ENCODE peak calls at places on chromosome 13, in ten cellular contexts. N, W, K, G, J, M, L, Z, E and I are unnamed samples.

GRCh38 chr13:21568854-21569253 is 35.1 kb downstream of the MICU2 start:
- DNase-seq in N (no peak), W (no peak), K (no peak), G (no peak), J (no peak), M (no peak), L (no peak), Z (no peak), E (no peak), I (no peak)

GRCh38 chr13:75549262-75550158 is at the start of gene UCHL3:
- DNase-seq in N (peak; percentile 89), W (peak; percentile 95), K (peak; percentile 85), G (peak; percentile 95), J (peak; percentile 88), M (peak; percentile 98), L (peak; percentile 96), Z (peak; percentile 96), E (peak; percentile 98), I (peak; percentile 75)

GRCh38 chr13:35851238-35851814 is 279.9 kb downstream of the DCLK1 start:
- DNase-seq in N (no peak), W (no peak), K (no peak), G (no peak), J (no peak), M (no peak), L (no peak), Z (no peak), E (no peak), I (no peak)

GRCh38 chr13:105153626-105154025 is 1381.8 kb downstream of the EFNB2 start:
- DNase-seq in N (no peak), W (no peak), K (no peak), G (no peak), J (no peak), M (no peak), L (no peak), Z (no peak), E (no peak), I (no peak)

GRCh38 chr13:46535822-46536221 is 17.1 kb upstream of the LRCH1 start:
- DNase-seq in N (no peak), W (no peak), K (no peak), G (no peak), J (no peak), M (no peak), L (no peak), Z (no peak), E (no peak), I (no peak)

GRCh38 chr13:100269837-100270236 is 180.9 kb downstream of the PCCA start:
- DNase-seq in N (no peak), W (peak; percentile 73), K (peak; percentile 49), G (no peak), J (no peak), M (peak; percentile 78), L (no peak), Z (no peak), E (no peak), I (peak; percentile 12)

GRCh38 chr13:100533588-100534041 is 55.0 kb downstream of the GGACT start:
- DNase-seq in N (no peak), W (no peak), K (no peak), G (no peak), J (no peak), M (no peak), L (no peak), Z (no peak), E (no peak), I (no peak)

GRCh38 chr13:75302031-75302430 is 179.9 kb downstream of the TBC1D4 start:
- DNase-seq in N (no peak), W (no peak), K (no peak), G (no peak), J (no peak), M (peak; percentile 51), L (no peak), Z (no peak), E (no peak), I (no peak)

GRCh38 chr13:96849091-96849490 is 145.2 kb downstream of the OXGR1 start:
- DNase-seq in N (no peak), W (no peak), K (no peak), G (no peak), J (no peak), M (no peak), L (no peak), Z (no peak), E (no peak), I (no peak)

GRCh38 chr13:86591862-86592261 is 792.6 kb upstream of the SLITRK6 start:
- DNase-seq in N (no peak), W (no peak), K (no peak), G (no peak), J (no peak), M (no peak), L (no peak), Z (no peak), E (no peak), I (no peak)

GRCh38 chr13:80303225-80303811 is 37.6 kb downstream of the SPRY2 start:
- DNase-seq in N (no peak), W (no peak), K (no peak), G (no peak), J (no peak), M (no peak), L (no peak), Z (no peak), E (no peak), I (no peak)

GRCh38 chr13:66074018-66074615 is 1156.0 kb downstream of the PCDH9 start:
- DNase-seq in N (no peak), W (no peak), K (no peak), G (no peak), J (no peak), M (no peak), L (no peak), Z (no peak), E (no peak), I (no peak)

GRCh38 chr13:44311011-44311481 is 62.6 kb upstream of the SERP2 start:
- DNase-seq in N (no peak), W (no peak), K (peak; percentile 66), G (peak; percentile 68), J (peak; percentile 76), M (no peak), L (no peak), Z (no peak), E (no peak), I (peak; percentile 87)

GRCh38 chr13:52459668-52460067 is 4.4 kb downstream of the CKAP2 start:
- DNase-seq in N (no peak), W (no peak), K (peak; percentile 42), G (no peak), J (no peak), M (peak; percentile 27), L (no peak), Z (no peak), E (no peak), I (no peak)

GRCh38 chr13:72386138-72386684 is 341.2 kb downstream of the MZT1 start:
- DNase-seq in N (no peak), W (no peak), K (no peak), G (no peak), J (no peak), M (no peak), L (no peak), Z (no peak), E (no peak), I (no peak)

GRCh38 chr13:72384879-72385278 is 342.6 kb downstream of the MZT1 start:
- DNase-seq in N (no peak), W (no peak), K (peak; percentile 48), G (peak; percentile 9), J (no peak), M (peak; percentile 76), L (no peak), Z (no peak), E (no peak), I (peak; percentile 24)

GRCh38 chr13:72379581-72379980 is 347.8 kb downstream of the MZT1 start:
- DNase-seq in N (no peak), W (no peak), K (peak; percentile 29), G (no peak), J (no peak), M (no peak), L (no peak), Z (no peak), E (no peak), I (peak; percentile 5)

GRCh38 chr13:72383646-72384045 is 343.8 kb downstream of the MZT1 start:
- DNase-seq in N (no peak), W (no peak), K (no peak), G (no peak), J (no peak), M (no peak), L (no peak), Z (no peak), E (no peak), I (no peak)

DNA sequence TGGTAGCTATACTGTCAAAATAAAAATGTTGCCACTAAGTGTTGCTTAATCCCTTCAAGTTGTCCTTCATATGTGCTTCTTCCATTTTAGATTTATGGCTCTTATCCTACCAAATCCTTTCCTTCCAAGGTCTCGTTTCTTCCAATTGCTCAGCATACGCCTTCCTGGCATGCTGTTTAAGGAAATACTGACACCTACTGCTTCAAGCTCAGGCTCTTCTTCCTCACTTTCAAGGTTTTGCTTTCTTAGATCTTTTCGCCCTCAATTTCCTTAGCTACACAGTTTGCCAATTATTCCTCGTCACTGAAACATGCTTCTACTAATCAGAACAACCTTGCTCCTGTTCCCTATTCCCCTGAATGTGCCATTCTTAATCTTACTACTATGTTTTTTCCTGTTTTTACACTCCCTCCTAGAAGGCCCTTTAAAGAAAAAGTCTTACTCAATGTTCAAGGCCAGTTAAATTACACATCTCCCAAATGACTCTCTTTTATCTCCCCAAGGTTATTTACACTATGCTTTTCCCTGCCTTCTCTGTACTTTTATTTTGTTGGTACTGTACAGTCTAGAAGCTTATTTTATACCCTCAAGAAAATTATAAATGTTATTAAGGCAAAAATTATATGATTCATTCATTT is 343.1 kb downstream of the MZT1 start:
- DNase-seq in N (no peak), W (no peak), K (no peak), G (no peak), J (no peak), M (peak; percentile 10), L (no peak), Z (no peak), E (no peak), I (no peak)
- H3K27ac ChIP-seq in N (no peak overlapping the region), W (no peak overlapping the region), K (no peak overlapping the region), G (no peak overlapping the region), J (no peak overlapping the region), M (peak overlapping the region; percentile 70), L (no peak overlapping the region), Z (no peak overlapping the region), E (no peak overlapping the region), I (peak overlapping the region; percentile 20)

GRCh38 chr13:95553614-95554385 is 1.3 kb downstream of the CLDN10 start:
- DNase-seq in N (no peak), W (no peak), K (no peak), G (no peak), J (no peak), M (no peak), L (no peak), Z (no peak), E (no peak), I (no peak)
- H3K27ac ChIP-seq in N (no peak overlapping the region), W (no peak overlapping the region), K (no peak overlapping the region), G (no peak overlapping the region), J (no peak overlapping the region), M (no peak overlapping the region), L (no peak overlapping the region), Z (no peak overlapping the region), E (no peak overlapping the region), I (no peak overlapping the region)

GRCh38 chr13:106688940-106689339 is 121.0 kb upstream of the ARGLU1 start:
- DNase-seq in N (no peak), W (no peak), K (no peak), G (no peak), J (no peak), M (no peak), L (no peak), Z (no peak), E (no peak), I (no peak)
- H3K27ac ChIP-seq in N (no peak overlapping the region), W (no peak overlapping the region), K (no peak overlapping the region), G (no peak overlapping the region), J (no peak overlapping the region), M (no peak overlapping the region), L (no peak overlapping the region), Z (no peak overlapping the region), E (no peak overlapping the region), I (no peak overlapping the region)

GRCh38 chr13:27405521-27406134 is 18.8 kb upstream of the GTF3A start:
- DNase-seq in N (no peak), W (no peak), K (no peak), G (no peak), J (no peak), M (no peak), L (no peak), Z (no peak), E (no peak), I (no peak)
- H3K27ac ChIP-seq in N (no peak overlapping the region), W (no peak overlapping the region), K (no peak overlapping the region), G (no peak overlapping the region), J (no peak overlapping the region), M (no peak overlapping the region), L (no peak overlapping the region), Z (no peak overlapping the region), E (no peak overlapping the region), I (no peak overlapping the region)